ENCODE peak calls at places on chromosomes 13 and 19, in eight cellular contexts. J, B, X, U, P, O, K and A are unnamed samples.

GRCh38 chr13:21717817-21718216 is 46.9 kb downstream of the FGF9 start:
- DNase-seq in K (no peak), J (no peak), B (peak; percentile 31), U (no peak), O (no peak), P (no peak), X (no peak), A (no peak)

GRCh38 chr19:40596608-40597328 is 4.4 kb upstream of the LTBP4 start:
- DNase-seq in U (peak; percentile 67), P (peak; percentile 45), J (peak; percentile 96), O (peak; percentile 60), X (no peak), K (peak; percentile 96), B (no peak), A (no peak)

GRCh38 chr13:42041017-42041683 is 7.3 kb upstream of the DGKH start:
- DNase-seq in J (peak; percentile 16), P (no peak), U (peak; percentile 38), O (peak; percentile 56), B (no peak), X (peak; percentile 11), K (peak; percentile 22), A (peak; percentile 64)

GRCh38 chr13:110327036-110327790 is 20.1 kb downstream of the COL4A2 start:
- DNase-seq in K (no peak), B (no peak), X (no peak), P (no peak), J (no peak), U (no peak), O (no peak), A (no peak)

GRCh38 chr13:32779119-32779518 is 192.9 kb downstream of the PDS5B start:
- DNase-seq in J (no peak), X (no peak), O (no peak), K (no peak), B (no peak), P (no peak), U (no peak), A (no peak)

GRCh38 chr19:56153507-56153906 is 12.4 kb downstream of the ZNF444 start:
- DNase-seq in X (no peak), B (no peak), P (no peak), J (no peak), U (no peak), O (peak; percentile 25), K (no peak), A (no peak)

GRCh38 chr19:4029247-4029614 is 21.7 kb downstream of the PIAS4 start:
- DNase-seq in K (no peak), O (no peak), X (no peak), U (no peak), P (no peak), J (no peak), B (no peak), A (no peak)

GRCh38 chr19:10419200-10419645 is 1.1 kb upstream of the PDE4A start:
- DNase-seq in B (no peak), X (no peak), K (peak; percentile 63), U (no peak), O (no peak), P (no peak), J (no peak), A (peak; percentile 93)

GRCh38 chr13:77196052-77196618 is 130.8 kb downstream of the MYCBP2 start:
- DNase-seq in U (no peak), P (no peak), O (no peak), B (no peak), X (no peak), K (no peak), J (no peak), A (no peak)

GRCh38 chr19:35088514-35088913 is 27.1 kb upstream of the FXYD3 start:
- DNase-seq in U (no peak), J (peak; percentile 51), K (no peak), P (no peak), B (no peak), X (no peak), O (no peak), A (peak; percentile 2)

GRCh38 chr19:51749979-51750378 is 1.7 kb downstream of the FPR1 start:
- DNase-seq in P (no peak), B (no peak), O (no peak), U (no peak), K (no peak), J (no peak), X (no peak), A (no peak)

GRCh38 chr19:56969726-56970125 is 129.2 kb upstream of the PEG3 start:
- DNase-seq in J (no peak), O (no peak), U (no peak), K (no peak), X (no peak), B (no peak), P (no peak), A (no peak)

GRCh38 chr13:33372251-33372919 is 86.8 kb upstream of the STARD13 start:
- DNase-seq in U (no peak), J (no peak), P (no peak), B (no peak), O (no peak), K (no peak), X (no peak), A (no peak)

GRCh38 chr13:98108330-98108729 is 34.6 kb upstream of the FARP1 start:
- DNase-seq in J (no peak), P (no peak), K (no peak), B (no peak), U (no peak), O (no peak), X (no peak), A (no peak)

GRCh38 chr19:50827476-50827875 is 3.9 kb upstream of the KLK1 start:
- DNase-seq in O (no peak), K (no peak), J (no peak), P (no peak), U (no peak), X (no peak), B (no peak), A (no peak)

GRCh38 chr19:23914402-23915286 is at the start of gene ZNF726:
- DNase-seq in K (peak; percentile 87), X (peak; percentile 37), U (no peak), J (peak; percentile 29), P (no peak), B (no peak), O (peak; percentile 90), A (peak; percentile 98)

GRCh38 chr13:75480691-75481175 is 1.2 kb downstream of the TBC1D4 start:
- DNase-seq in K (peak; percentile 7), O (peak; percentile 55), X (no peak), B (no peak), J (peak; percentile 5), U (peak; percentile 63), P (peak; percentile 53), A (peak; percentile 54)

GRCh38 chr19:47446534-47447469 is 24.9 kb downstream of the SLC8A2 start:
- DNase-seq in O (no peak), U (peak; percentile 81), B (peak; percentile 79), J (peak; percentile 81), X (no peak), P (no peak), K (peak; percentile 84), A (peak; percentile 73)

GRCh38 chr19:16249826-16250434 is 52.2 kb downstream of the AP1M1 start:
- DNase-seq in K (no peak), X (no peak), P (no peak), O (no peak), B (no peak), J (no peak), U (no peak), A (no peak)

GRCh38 chr13:107834717-107835116 is 380.6 kb downstream of the LIG4 start:
- DNase-seq in J (no peak), K (no peak), P (no peak), O (no peak), B (no peak), X (no peak), U (no peak), A (no peak)

GRCh38 chr19:19381007-19381926 is 24.2 kb upstream of the GATAD2A start:
- DNase-seq in K (no peak), X (no peak), O (no peak), J (no peak), P (no peak), U (no peak), B (no peak), A (no peak)

GRCh38 chr13:112587767-112588489 is at the start of gene TUBGCP3:
- DNase-seq in X (no peak), P (peak; percentile 63), B (no peak), O (peak; percentile 77), J (peak; percentile 78), U (peak; percentile 54), K (peak; percentile 69), A (peak; percentile 94)
- TF ChIP-seq POLR2A in X (peak; percentile 90), P (peak; percentile 53), B (no peak), O (no peak), J (peak; percentile 69), U (peak; percentile 58), K (peak; percentile 82), A (peak; percentile 91)

GRCh38 chr19:6766357-6767080 is 716 bp downstream of the SH2D3A start:
- DNase-seq in O (no peak), J (no peak), P (no peak), B (no peak), K (no peak), X (no peak), U (no peak), A (no peak)
- H3K4me3 ChIP-seq in O (no peak overlapping the region), J (peak overlapping the region; percentile 60), P (peak overlapping the region; percentile 73), B (peak overlapping the region; percentile 82), K (peak overlapping the region; percentile 64), X (peak overlapping the region; percentile 85), U (peak overlapping the region; percentile 71), A (no peak overlapping the region)

DNA sequence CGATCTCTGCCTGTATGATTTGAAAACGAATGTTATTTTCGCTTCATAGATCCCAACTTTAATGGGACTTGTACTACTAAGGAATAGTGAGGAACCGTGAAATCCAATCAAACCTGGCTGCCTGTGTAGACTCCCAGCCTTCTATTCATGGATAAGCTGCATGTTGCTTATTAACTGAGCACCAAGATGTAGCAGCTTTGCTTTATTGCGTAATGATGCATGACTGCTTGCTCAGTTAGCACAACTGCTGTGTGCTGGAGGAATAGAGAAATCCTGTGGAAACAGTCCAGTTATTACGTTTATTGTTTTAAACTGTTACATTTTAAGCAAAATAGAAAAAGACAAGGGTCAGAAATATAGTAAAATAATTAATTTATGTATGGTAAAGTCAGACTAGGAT is 108.2 kb downstream of the SHISA2 start:
- DNase-seq in X (no peak), B (no peak), U (no peak), P (peak; percentile 5), K (no peak), O (no peak), J (no peak), A (peak; percentile 79)
- TF ChIP-seq MAX in X (no peak), B (no peak), U (no peak), P (no peak), K (no peak), O (no peak), J (no peak), A (peak; percentile 41)

DNA sequence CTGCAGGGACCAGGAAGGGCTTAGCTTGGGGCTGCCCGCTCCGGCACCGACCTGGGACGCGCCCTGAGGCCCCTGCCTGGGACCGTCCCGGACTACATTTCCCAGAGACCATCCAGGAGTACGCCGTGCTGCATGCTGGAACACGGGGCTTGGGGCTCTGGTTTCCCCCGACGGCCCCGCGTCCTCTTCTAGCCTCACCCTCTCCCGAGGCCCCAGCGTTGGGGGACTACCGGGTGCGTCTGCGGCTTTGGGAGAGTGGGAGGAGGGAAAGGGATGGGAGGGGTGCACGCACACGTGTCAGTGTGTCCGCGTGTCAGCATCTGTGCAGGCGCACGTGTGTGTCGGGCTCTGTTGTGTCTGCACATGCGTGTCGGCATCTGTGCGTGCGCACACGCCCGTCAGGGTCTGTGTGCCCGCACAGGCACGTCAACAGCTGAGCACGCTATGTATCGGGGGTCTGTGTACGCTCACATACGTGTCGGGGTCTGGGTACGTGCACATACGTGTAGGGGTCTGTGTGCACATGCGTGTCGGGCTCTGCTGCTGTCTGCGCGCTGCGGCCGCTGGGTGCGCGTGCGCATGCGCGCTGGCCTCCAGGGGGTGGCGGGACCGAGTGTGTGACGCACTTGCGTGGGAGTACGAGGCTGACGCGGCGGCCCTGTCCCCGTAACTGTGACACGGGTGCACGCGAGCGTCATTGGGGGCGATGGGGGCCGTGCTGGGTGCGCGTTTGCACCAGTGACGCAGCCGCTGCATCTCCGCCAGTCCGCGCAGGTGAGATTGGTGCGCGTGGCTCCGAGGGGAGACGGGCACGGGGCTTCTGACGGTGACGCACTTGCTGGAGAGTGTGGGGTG is at the start of gene ZNF331:
- DNase-seq in J (peak; percentile 60), P (peak; percentile 39), U (no peak), K (no peak), O (peak; percentile 82), X (peak; percentile 63), B (no peak), A (peak; percentile 81)
- TF ChIP-seq POLR2A in J (peak; percentile 50), P (peak; percentile 51), U (no peak), K (no peak), O (peak; percentile 48), X (peak; percentile 82), B (no peak), A (no peak)